ENCODE peak calls at places on chromosome 9, in five cellular contexts. V, E, O, U and M are unnamed samples.

GRCh38 chr9:21314152-21314551 is 9.0 kb upstream of the IFNA5 start:
- DNase-seq in V (no peak), E (no peak), O (no peak), U (no peak), M (no peak)

GRCh38 chr9:127418037-127418471 is 6.1 kb upstream of the ZNF79 start:
- DNase-seq in V (peak; percentile 82), E (peak; percentile 32), O (no peak), U (no peak), M (no peak)

GRCh38 chr9:83280259-83280658 is 217.3 kb upstream of the RASEF start:
- DNase-seq in V (no peak), E (no peak), O (no peak), U (no peak), M (no peak)

GRCh38 chr9:12054235-12054634 is 639.0 kb upstream of the TYRP1 start:
- DNase-seq in V (no peak), E (no peak), O (no peak), U (no peak), M (no peak)

GRCh38 chr9:70425192-70425591 is 10.7 kb upstream of the KLF9 start:
- DNase-seq in V (no peak), E (no peak), O (no peak), U (no peak), M (no peak)

GRCh38 chr9:31334837-31335528 is 1049.5 kb upstream of the ACO1 start:
- DNase-seq in V (no peak), E (no peak), O (no peak), U (no peak), M (no peak)

GRCh38 chr9:128128836-128129590 is 1.5 kb upstream of the PTGES2 start:
- DNase-seq in V (no peak), E (no peak), O (no peak), U (no peak), M (no peak)

GRCh38 chr9:83266618-83267543 is 203.9 kb upstream of the RASEF start:
- DNase-seq in V (no peak), E (no peak), O (no peak), U (no peak), M (no peak)

GRCh38 chr9:120655005-120655622 is 59.2 kb downstream of the MEGF9 start:
- DNase-seq in V (no peak), E (no peak), O (peak; percentile 16), U (no peak), M (no peak)

GRCh38 chr9:37501957-37502596 is 16.3 kb downstream of the POLR1E start:
- DNase-seq in V (no peak), E (no peak), O (no peak), U (no peak), M (no peak)

GRCh38 chr9:81264516-81264915 is 424.8 kb downstream of the TLE1 start:
- DNase-seq in V (no peak), E (no peak), O (peak; percentile 41), U (no peak), M (no peak)

GRCh38 chr9:73911814-73912213 is 585.3 kb upstream of the RORB start:
- DNase-seq in V (no peak), E (no peak), O (peak; percentile 24), U (no peak), M (no peak)

GRCh38 chr9:95126739-95127138 is 190.8 kb downstream of the FANCC start:
- DNase-seq in V (no peak), E (no peak), O (no peak), U (no peak), M (no peak)

GRCh38 chr9:138075496-138075895 is 197.9 kb downstream of the CACNA1B start:
- DNase-seq in V (no peak), E (no peak), O (no peak), U (no peak), M (peak; percentile 1)

GRCh38 chr9:115649991-115650472 is 503.6 kb upstream of the PAPPA start:
- DNase-seq in V (no peak), E (no peak), O (peak; percentile 41), U (peak; percentile 75), M (no peak)

GRCh38 chr9:112378441-112379176 is 1.3 kb upstream of the HSDL2 start:
- DNase-seq in V (no peak), E (no peak), O (no peak), U (no peak), M (peak; percentile 17)

GRCh38 chr9:97301974-97302373 is 5.5 kb upstream of the CCDC180 start:
- DNase-seq in V (no peak), E (no peak), O (no peak), U (no peak), M (no peak)

GRCh38 chr9:124450241-124450924 is at the start of gene ADGRD2:
- DNase-seq in V (peak; percentile 89), E (peak; percentile 81), O (no peak), U (no peak), M (no peak)

GRCh38 chr9:34513567-34514214 is 9.1 kb downstream of the ENHO start:
- DNase-seq in V (peak; percentile 72), E (peak; percentile 46), O (no peak), U (no peak), M (no peak)

GRCh38 chr9:106438928-106439327 is 424.0 kb upstream of the ZNF462 start:
- DNase-seq in V (no peak), E (no peak), O (no peak), U (no peak), M (no peak)

GRCh38 chr9:130770679-130771442 is 64.2 kb upstream of the ABL1 start:
- DNase-seq in V (no peak), E (no peak), O (peak; percentile 70), U (no peak), M (no peak)

GRCh38 chr9:82273121-82273520 is 284.5 kb downstream of the SPATA31D1 start:
- DNase-seq in V (no peak), E (no peak), O (no peak), U (no peak), M (no peak)

GRCh38 chr9:108050894-108051293 is 561.3 kb upstream of the KLF4 start:
- DNase-seq in V (no peak), E (no peak), O (no peak), U (no peak), M (no peak)